ENCODE peak calls at places on chromosome 1, in five cellular contexts. E is pancreas, B is psoas muscle, Z is stomach, Q is fibroblast of lung. V is an unnamed sample. For H3K27me3, the result is how much of the 10 kb centered on the place peaks cover.

GRCh38 chr1:223304931-223305330 is 59.0 kb downstream of the SUSD4 start:
- DNase-seq in E (no peak), B (no peak), Z (no peak), Q (no peak), V (no peak)

GRCh38 chr1:41355356-41355755 is 5.9 kb upstream of the FOXO6 start:
- DNase-seq in E (peak), B (no peak), Z (no peak), Q (no peak), V (no peak)

GRCh38 chr1:115665319-115665718 is 23.5 kb downstream of the VANGL1 start:
- DNase-seq in E (no peak), B (no peak), Z (peak), Q (no peak), V (peak)

GRCh38 chr1:31666290-31666963 is 21.8 kb upstream of the PEF1 start:
- DNase-seq in E (no peak), B (no peak), Z (peak), Q (peak), V (peak)

GRCh38 chr1:109347511-109347910 is 40.7 kb upstream of the MYBPHL start:
- DNase-seq in E (no peak), B (no peak), Z (no peak), Q (no peak), V (no peak)

GRCh38 chr1:45765999-45766792 is 15.7 kb upstream of the IPP start:
- DNase-seq in E (no peak), B (no peak), Z (no peak), Q (no peak), V (no peak)

GRCh38 chr1:43435146-43436145 is 18.3 kb downstream of the HYI start:
- DNase-seq in E (peak), B (peak), Z (no peak), Q (peak), V (no peak)

GRCh38 chr1:234604726-234605492 is 5.1 kb downstream of the IRF2BP2 start:
- DNase-seq in E (no peak), B (no peak), Z (no peak), Q (peak), V (peak)

GRCh38 chr1:62299426-62300200 is 19.6 kb downstream of the KANK4 start:
- DNase-seq in E (peak), B (no peak), Z (peak), Q (no peak), V (no peak)

GRCh38 chr1:59013276-59013927 is 229.6 kb upstream of the JUN start:
- DNase-seq in E (peak), B (peak), Z (peak), Q (peak), V (peak)

GRCh38 chr1:201719812-201720521 is 109.0 kb upstream of the IPO9 start:
- DNase-seq in E (peak), B (peak), Z (no peak), Q (peak), V (no peak)
- H3K27ac ChIP-seq in E (peak), B (peak), Z (peak), Q (peak), V (no peak)

DNA sequence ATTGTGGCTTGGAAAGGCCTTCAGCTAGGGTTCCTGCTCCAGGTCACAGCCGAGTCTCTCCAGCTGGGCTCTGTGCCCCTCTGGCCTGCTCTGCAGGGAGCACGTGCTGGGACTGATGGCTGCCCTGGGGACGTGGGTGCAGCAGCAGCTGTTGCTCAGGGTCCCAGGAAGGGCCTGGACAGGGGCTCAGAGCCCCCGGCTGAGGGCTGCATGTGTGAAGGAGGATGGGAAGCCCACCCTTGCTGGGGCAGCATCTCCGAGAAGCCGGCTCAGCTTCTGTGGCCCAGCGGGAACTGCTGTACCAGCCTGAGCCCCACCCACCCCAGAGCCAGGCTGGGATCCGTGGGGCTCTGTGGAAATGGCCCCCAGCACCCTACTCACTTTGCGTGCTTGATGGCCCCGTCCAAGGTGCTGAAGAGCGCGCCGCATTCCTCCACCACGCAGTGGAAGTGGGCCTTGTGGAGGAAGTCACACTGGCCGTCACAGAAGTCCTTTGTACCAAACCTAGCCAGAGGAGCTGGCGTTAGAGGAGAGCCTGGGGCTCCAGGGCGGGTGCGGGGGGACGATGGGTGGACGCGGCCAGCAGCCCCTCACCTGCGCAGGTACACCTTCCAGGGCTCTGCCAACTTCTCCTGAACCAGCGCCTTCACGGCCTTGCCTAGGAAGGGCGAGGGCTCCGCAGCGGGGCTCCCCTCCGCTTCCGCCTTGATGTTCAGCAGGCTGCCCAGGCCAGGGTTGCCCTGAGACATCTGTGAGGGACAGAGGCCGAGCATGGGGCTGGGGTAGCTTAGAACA is 147.6 kb downstream of the CASZ1 start:
- DNase-seq in E (no peak), B (no peak), Z (no peak), Q (no peak), V (no peak)
- H3K4me3 ChIP-seq in E (no peak), B (no peak), Z (no peak), Q (no peak), V (no peak)

GRCh38 chr1:44454704-44455103 is 49.6 kb downstream of the RNF220 start:
- DNase-seq in E (no peak), B (no peak), Z (no peak), Q (no peak), V (no peak)

GRCh38 chr1:44464361-44464760 is 59.3 kb downstream of the RNF220 start:
- DNase-seq in E (no peak), B (no peak), Z (no peak), Q (no peak), V (no peak)

DNA sequence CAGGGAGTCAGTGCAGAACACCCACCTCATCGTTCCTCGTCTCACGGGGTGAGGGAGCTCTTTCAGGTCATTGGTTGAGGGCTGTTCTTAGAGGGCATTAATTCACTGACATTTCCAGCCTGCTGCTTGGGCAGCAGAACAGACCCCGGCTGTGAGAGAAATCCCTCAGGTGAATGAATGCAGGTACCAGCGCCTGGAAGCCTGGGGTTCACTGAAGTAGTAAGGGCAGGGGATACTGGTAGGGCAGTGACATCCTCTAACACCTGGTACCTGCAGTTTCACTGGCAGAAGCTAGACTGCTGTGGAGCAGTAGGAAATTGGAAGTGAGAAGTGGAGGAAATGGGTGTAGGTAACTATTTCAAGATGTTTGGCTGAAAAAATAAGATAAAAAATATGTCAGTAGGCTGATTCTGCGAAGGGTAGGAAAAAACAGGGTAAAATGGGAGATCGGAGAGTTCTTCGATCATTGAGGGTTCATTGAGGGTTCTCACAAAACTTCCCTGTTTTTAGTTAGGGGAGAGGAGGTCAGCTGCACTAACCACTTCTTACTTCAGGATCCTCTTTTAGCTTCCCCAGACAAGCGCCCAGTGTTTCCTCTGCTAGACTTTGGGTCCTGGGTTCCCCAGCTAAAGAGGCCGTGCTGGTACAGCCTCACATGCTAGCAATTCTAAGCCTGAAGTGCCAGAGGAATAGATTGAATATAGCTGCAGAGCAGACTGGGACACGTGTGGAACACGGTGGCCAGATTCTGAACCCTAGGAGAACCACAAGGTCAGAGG is 55.2 kb downstream of the RNF220 start:
- DNase-seq in E (no peak), B (no peak), Z (no peak), Q (no peak), V (no peak)
- H3K27me3 ChIP-seq in E (under half), B (under half), Z (under half), Q (under half), V (under half)

DNA sequence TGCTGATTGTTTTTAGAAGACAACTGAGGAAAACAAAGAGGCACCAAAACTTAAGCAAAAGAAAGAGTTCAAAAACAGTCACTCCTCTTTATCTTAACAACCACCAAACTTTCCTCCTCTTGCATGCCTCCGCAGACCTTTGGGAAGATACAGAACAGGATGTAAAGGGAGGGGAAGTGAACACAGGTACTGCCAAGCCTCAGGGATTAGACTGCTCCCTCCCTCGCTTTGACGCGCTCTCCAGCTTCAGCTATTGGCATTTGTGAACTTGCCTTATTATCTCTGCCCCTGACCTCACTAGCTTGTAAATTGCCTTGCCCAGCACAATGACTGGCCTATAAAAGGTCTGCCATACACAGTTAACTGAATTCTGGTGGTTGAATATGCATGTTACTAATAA is 4.8 kb upstream of the SRP9 start:
- DNase-seq in E (no peak), B (no peak), Z (peak), Q (no peak), V (peak)
- H3K27ac ChIP-seq in E (peak), B (no peak), Z (peak), Q (no peak), V (peak)

GRCh38 chr1:39080269-39080826 is 54.2 kb downstream of the NDUFS5 start:
- DNase-seq in E (no peak), B (no peak), Z (no peak), Q (no peak), V (no peak)
- H3K4me3 ChIP-seq in E (no peak), B (no peak), Z (peak), Q (no peak), V (no peak)

DNA sequence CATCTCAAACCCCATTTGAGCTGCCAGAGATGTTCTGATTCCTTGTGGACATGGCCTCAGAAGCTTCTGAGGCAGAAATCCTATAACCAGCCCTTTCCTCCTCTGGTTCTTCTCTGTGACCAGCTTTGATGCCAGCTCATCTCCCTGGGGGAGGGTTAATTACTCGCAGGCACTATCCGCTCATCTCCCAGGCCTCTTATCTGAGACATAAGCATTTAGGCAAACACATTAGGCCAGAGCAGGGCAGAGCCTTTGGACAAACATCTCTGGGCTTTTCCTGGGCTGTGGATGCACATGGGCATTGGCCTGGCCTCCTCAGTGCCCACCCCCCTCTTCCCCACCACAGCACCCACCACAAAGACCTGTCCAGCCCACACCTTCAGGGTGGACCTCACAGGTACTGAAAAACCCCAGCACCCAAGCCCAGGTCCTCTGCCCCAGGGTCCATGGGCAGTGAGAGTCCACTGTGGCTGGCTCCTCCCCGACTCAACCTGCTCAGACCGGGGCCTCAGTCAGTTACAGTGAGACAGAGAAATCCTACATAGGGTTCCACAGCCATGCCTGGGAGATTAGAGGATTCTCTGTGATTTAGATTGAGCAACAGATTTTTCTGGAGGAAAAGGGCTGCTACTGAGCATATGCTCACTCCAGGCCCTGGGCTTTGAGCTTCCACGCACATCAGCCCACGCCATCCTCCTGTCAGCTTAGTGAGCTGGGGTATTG is 26.9 kb downstream of the IGSF21 start:
- DNase-seq in E (no peak), B (no peak), Z (no peak), Q (no peak), V (no peak)
- H3K27me3 ChIP-seq in E (under half), B (under half), Z (under half), Q (under half), V (under half)

DNA sequence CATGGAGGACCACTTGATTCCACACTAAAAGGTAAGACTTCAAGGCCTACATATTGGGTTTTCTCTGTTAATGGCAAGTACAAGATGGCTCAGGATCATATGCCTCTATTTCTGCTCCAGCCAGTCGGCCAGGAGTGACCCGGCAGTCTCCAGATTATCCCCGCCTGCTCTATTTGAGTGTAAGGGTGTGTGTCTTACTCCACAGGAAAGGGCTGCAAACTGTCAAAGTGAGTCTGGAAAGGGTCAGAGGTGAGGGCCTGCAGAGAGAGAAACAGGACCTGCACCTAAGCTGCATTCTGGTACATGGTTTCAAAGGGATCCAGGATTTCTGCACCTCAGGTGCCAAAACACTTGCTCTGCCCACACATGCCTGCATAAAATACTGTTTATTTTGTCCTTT is 9.2 kb downstream of the ZNF692 start:
- DNase-seq in E (no peak), B (no peak), Z (no peak), Q (no peak), V (no peak)
- H3K27ac ChIP-seq in E (no peak), B (no peak), Z (no peak), Q (no peak), V (no peak)

DNA sequence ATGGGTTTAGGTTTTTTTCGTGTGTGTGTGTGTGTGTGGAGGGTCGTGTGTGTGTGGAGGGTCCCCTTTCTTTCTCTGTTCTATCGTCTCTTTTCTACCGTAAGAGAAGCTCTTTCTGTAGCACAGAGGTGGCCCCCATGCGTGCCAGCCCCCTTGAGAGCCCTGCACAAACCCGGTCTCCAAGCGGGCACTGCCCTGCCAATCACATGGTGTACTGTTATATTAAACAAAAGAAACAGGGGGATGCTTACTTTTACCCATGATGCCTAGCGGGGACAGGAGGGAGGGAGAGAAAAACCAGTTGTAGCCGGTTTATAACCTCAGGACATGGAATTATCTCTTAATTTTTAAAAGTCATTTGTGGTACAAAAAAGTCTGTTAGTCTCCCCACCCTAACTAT is 41.0 kb downstream of the GATAD2B start:
- DNase-seq in E (no peak), B (no peak), Z (no peak), Q (peak), V (no peak)
- H3K4me3 ChIP-seq in E (no peak), B (peak), Z (no peak), Q (peak), V (no peak)